ENCODE peak calls at places on chromosomes 1 and 21, in ten cellular contexts. Q is left ventricle myocardium superior; B is memory B cell; I is CD8-positive, alpha-beta T cell; G is iris pigment epithelial cell; H is caudate nucleus; N is HL-60; A is M059J; O is neural progenitor cell; R is NCI-H2081. L is an unnamed sample.

GRCh38 chr1:185786524-185786923 is 52.3 kb downstream of the HMCN1 start:
- DNase-seq in Q (no peak), B (no peak), G (no peak), O (no peak), N (no peak), I (no peak), R (no peak), A (peak), H (no peak), L (no peak)

GRCh38 chr1:97499667-97500066 is 421.2 kb downstream of the DPYD start:
- DNase-seq in Q (no peak), R (no peak), O (no peak), N (no peak), H (no peak), G (peak), B (no peak), I (no peak), A (no peak), L (no peak)

GRCh38 chr1:918353-918752 is 5.4 kb upstream of the SAMD11 start:
- DNase-seq in O (no peak), G (no peak), R (no peak), H (no peak), B (no peak), N (no peak), A (no peak), Q (peak), I (no peak), L (no peak)

GRCh38 chr1:84348240-84348555 is 46.7 kb downstream of the SAMD13 start:
- DNase-seq in G (peak), R (no peak), Q (no peak), B (no peak), A (peak), N (no peak), I (no peak), O (no peak), H (no peak), L (no peak)

GRCh38 chr1:1875932-1876331 is 15.0 kb downstream of the GNB1 start:
- DNase-seq in N (no peak), G (no peak), A (no peak), O (no peak), I (no peak), B (no peak), H (no peak), R (no peak), Q (no peak), L (no peak)

GRCh38 chr1:156458181-156458503 is 42.4 kb downstream of the MEF2D start:
- DNase-seq in B (no peak), I (no peak), O (no peak), G (peak), Q (no peak), H (no peak), N (no peak), A (peak), R (no peak), L (no peak)

GRCh38 chr21:39934895-39935294 is 67.7 kb downstream of the PCP4 start:
- DNase-seq in H (no peak), I (no peak), A (no peak), R (no peak), B (no peak), G (no peak), O (no peak), Q (no peak), N (no peak), L (no peak)

GRCh38 chr1:200731654-200732332 is 6.9 kb upstream of the CAMSAP2 start:
- DNase-seq in R (no peak), A (no peak), O (no peak), G (no peak), N (no peak), H (no peak), Q (no peak), I (no peak), B (no peak), L (no peak)

GRCh38 chr1:147669475-147670318 is 627 bp downstream of the ACP6 start:
- DNase-seq in A (peak), B (peak), N (peak), I (peak), Q (peak), G (peak), O (peak), R (peak), H (no peak), L (no peak)

GRCh38 chr1:168806955-168807354 is 77.9 kb upstream of the DPT start:
- DNase-seq in I (no peak), N (no peak), H (no peak), O (no peak), A (no peak), Q (no peak), B (no peak), G (no peak), R (no peak), L (no peak)

GRCh38 chr1:29256395-29256794 is 20.1 kb downstream of the PTPRU start:
- DNase-seq in G (no peak), H (no peak), A (no peak), R (no peak), N (no peak), Q (no peak), B (no peak), O (peak), I (no peak), L (no peak)

GRCh38 chr1:226482975-226483660 is 65.4 kb upstream of the STUM start:
- DNase-seq in Q (no peak), R (no peak), A (peak), N (peak), I (no peak), G (peak), O (peak), B (no peak), H (no peak), L (no peak)

GRCh38 chr21:37656899-37657298 is 259.4 kb downstream of the KCNJ6 start:
- DNase-seq in H (no peak), N (no peak), O (no peak), G (no peak), A (no peak), B (no peak), R (no peak), I (no peak), Q (no peak), L (no peak)

GRCh38 chr1:29643838-29644440 is 407.6 kb downstream of the PTPRU start:
- DNase-seq in O (no peak), Q (no peak), N (no peak), G (no peak), H (no peak), R (no peak), I (no peak), A (no peak), B (no peak), L (no peak)

GRCh38 chr1:84620720-84621313 is 46.6 kb upstream of the CTBS start:
- DNase-seq in Q (peak), O (peak), R (peak), G (peak), H (peak), I (peak), N (peak), A (peak), B (peak), L (peak)

GRCh38 chr1:207876129-207876528 is 34.8 kb downstream of the CD34 start:
- DNase-seq in O (peak), I (peak), B (no peak), H (no peak), Q (no peak), G (no peak), A (no peak), R (no peak), N (no peak), L (no peak)

GRCh38 chr1:47505267-47505666 is 67.4 kb downstream of the FOXD2 start:
- DNase-seq in Q (no peak), B (no peak), H (no peak), R (no peak), O (no peak), N (no peak), A (no peak), I (no peak), G (no peak), L (no peak)

L was measured in frontal cortex.